ENCODE peak calls at places on chromosomes 5 and 9, in four cellular contexts. One of them, this sample, is unnamed.

GRCh38 chr5:147234825-147235635 is at the start of gene STK32A:
- DNase-seq in H9: peak; percentile 91
- DNase-seq in IMR-90: no peak
- DNase-seq in H1: peak; percentile 88
- DNase-seq in this sample: peak; percentile 86

GRCh38 chr5:145948921-145949320 is 12.5 kb downstream of the SH3RF2 start:
- DNase-seq in H9: no peak
- DNase-seq in IMR-90: no peak
- DNase-seq in H1: no peak
- DNase-seq in this sample: no peak

GRCh38 chr5:125525356-125525755 is 778.9 kb upstream of the ZNF608 start:
- DNase-seq in H9: no peak
- DNase-seq in IMR-90: no peak
- DNase-seq in H1: no peak
- DNase-seq in this sample: no peak

GRCh38 chr9:78325343-78325742 is 28.4 kb downstream of the PSAT1 start:
- DNase-seq in H9: no peak
- DNase-seq in IMR-90: peak; percentile 27
- DNase-seq in H1: no peak
- DNase-seq in this sample: peak; percentile 60

GRCh38 chr5:160353379-160353778 is 17.0 kb downstream of the C1QTNF2 start:
- DNase-seq in H9: peak; percentile 65
- DNase-seq in IMR-90: no peak
- DNase-seq in H1: no peak
- DNase-seq in this sample: peak; percentile 33

GRCh38 chr9:122360891-122361290 is 9.9 kb upstream of the PTGS1 start:
- DNase-seq in H9: no peak
- DNase-seq in IMR-90: peak; percentile 70
- DNase-seq in H1: no peak
- DNase-seq in this sample: no peak

GRCh38 chr9:114696814-114697544 is 15.0 kb upstream of the TEX48 start:
- DNase-seq in H9: no peak
- DNase-seq in IMR-90: peak; percentile 62
- DNase-seq in H1: no peak
- DNase-seq in this sample: no peak

GRCh38 chr5:25614466-25614865 is 969.7 kb upstream of the CDH10 start:
- DNase-seq in H9: no peak
- DNase-seq in IMR-90: no peak
- DNase-seq in H1: no peak
- DNase-seq in this sample: no peak

GRCh38 chr9:118896356-118897000 is 472.8 kb downstream of the BRINP1 start:
- DNase-seq in H9: no peak
- DNase-seq in IMR-90: no peak
- DNase-seq in H1: no peak
- DNase-seq in this sample: no peak

GRCh38 chr9:32782476-32783167 is 718 bp upstream of the TMEM215 start:
- DNase-seq in H9: peak; percentile 44
- DNase-seq in IMR-90: no peak
- DNase-seq in H1: peak; percentile 78
- DNase-seq in this sample: peak; percentile 36

GRCh38 chr5:151451626-151452520 is 4.5 kb downstream of the SLC36A1 start:
- DNase-seq in H9: no peak
- DNase-seq in IMR-90: peak; percentile 69
- DNase-seq in H1: no peak
- DNase-seq in this sample: no peak

GRCh38 chr5:123776761-123777160 is 264.8 kb downstream of the CSNK1G3 start:
- DNase-seq in H9: no peak
- DNase-seq in IMR-90: peak; percentile 88
- DNase-seq in H1: no peak
- DNase-seq in this sample: peak; percentile 4

GRCh38 chr5:1761453-1761755 is 38.2 kb downstream of the MRPL36 start:
- DNase-seq in H9: no peak
- DNase-seq in IMR-90: no peak
- DNase-seq in H1: peak; percentile 41
- DNase-seq in this sample: no peak

GRCh38 chr9:100589582-100589981 is 11.7 kb downstream of the CAVIN4 start:
- DNase-seq in H9: no peak
- DNase-seq in IMR-90: peak; percentile 65
- DNase-seq in H1: no peak
- DNase-seq in this sample: no peak

GRCh38 chr5:74227081-74227480 is 413.4 kb downstream of the ENC1 start:
- DNase-seq in H9: no peak
- DNase-seq in IMR-90: no peak
- DNase-seq in H1: no peak
- DNase-seq in this sample: no peak

GRCh38 chr5:66744040-66744439 is 147.8 kb downstream of the MAST4 start:
- DNase-seq in H9: no peak
- DNase-seq in IMR-90: peak; percentile 41
- DNase-seq in H1: no peak
- DNase-seq in this sample: peak; percentile 34

GRCh38 chr5:88830567-88830966 is 52.4 kb downstream of the MEF2C start:
- DNase-seq in H9: no peak
- DNase-seq in IMR-90: no peak
- DNase-seq in H1: no peak
- DNase-seq in this sample: no peak
- H3K27ac ChIP-seq in H9: no peak overlapping the region
- H3K27ac ChIP-seq in IMR-90: no peak overlapping the region
- H3K27ac ChIP-seq in H1: no peak overlapping the region
- H3K27ac ChIP-seq in this sample: no peak overlapping the region

GRCh38 chr5:176533894-176534611 is 3.1 kb downstream of the RNF44 start:
- DNase-seq in H9: no peak
- DNase-seq in IMR-90: peak; percentile 36
- DNase-seq in H1: no peak
- DNase-seq in this sample: no peak
- H3K18ac ChIP-seq in H9: no peak overlapping the region
- H3K18ac ChIP-seq in IMR-90: no peak overlapping the region
- H3K18ac ChIP-seq in H1: no peak overlapping the region
- H3K18ac ChIP-seq in this sample: no peak overlapping the region

GRCh38 chr9:89256690-89257089 is 54.3 kb upstream of the CKS2 start:
- DNase-seq in H9: no peak
- DNase-seq in IMR-90: no peak
- DNase-seq in H1: no peak
- DNase-seq in this sample: no peak

GRCh38 chr9:89254058-89254772 is 56.8 kb upstream of the CKS2 start:
- DNase-seq in H9: no peak
- DNase-seq in IMR-90: no peak
- DNase-seq in H1: no peak
- DNase-seq in this sample: no peak

GRCh38 chr9:89252910-89253309 is 58.1 kb upstream of the CKS2 start:
- DNase-seq in H9: no peak
- DNase-seq in IMR-90: no peak
- DNase-seq in H1: no peak
- DNase-seq in this sample: no peak

GRCh38 chr9:89256225-89256624 is 54.8 kb upstream of the CKS2 start:
- DNase-seq in H9: no peak
- DNase-seq in IMR-90: no peak
- DNase-seq in H1: no peak
- DNase-seq in this sample: no peak

GRCh38 chr9:89254773-89255125 is 56.2 kb upstream of the CKS2 start:
- DNase-seq in H9: no peak
- DNase-seq in IMR-90: no peak
- DNase-seq in H1: no peak
- DNase-seq in this sample: no peak
- H3K56ac ChIP-seq in H9: no peak overlapping the region
- H3K56ac ChIP-seq in IMR-90: no peak overlapping the region
- H3K56ac ChIP-seq in H1: peak overlapping the region; percentile 100
- H3K56ac ChIP-seq in this sample: no peak overlapping the region

GRCh38 chr9:18776836-18777820 is 255.9 kb downstream of the SAXO1 start:
- DNase-seq in H9: no peak
- DNase-seq in IMR-90: no peak
- DNase-seq in H1: no peak
- DNase-seq in this sample: no peak

GRCh38 chr9:18778846-18779245 is 254.2 kb downstream of the SAXO1 start:
- DNase-seq in H9: no peak
- DNase-seq in IMR-90: no peak
- DNase-seq in H1: no peak
- DNase-seq in this sample: no peak

GRCh38 chr9:18771018-18771417 is 262.0 kb downstream of the SAXO1 start:
- DNase-seq in H9: no peak
- DNase-seq in IMR-90: no peak
- DNase-seq in H1: no peak
- DNase-seq in this sample: no peak

GRCh38 chr9:18771736-18772135 is 261.3 kb downstream of the SAXO1 start:
- DNase-seq in H9: no peak
- DNase-seq in IMR-90: no peak
- DNase-seq in H1: no peak
- DNase-seq in this sample: no peak

GRCh38 chr9:18775969-18776368 is 257.0 kb downstream of the SAXO1 start:
- DNase-seq in H9: no peak
- DNase-seq in IMR-90: no peak
- DNase-seq in H1: no peak
- DNase-seq in this sample: no peak
- H3K27ac ChIP-seq in H9: no peak overlapping the region
- H3K27ac ChIP-seq in IMR-90: no peak overlapping the region
- H3K27ac ChIP-seq in H1: no peak overlapping the region
- H3K27ac ChIP-seq in this sample: no peak overlapping the region